ENCODE peak calls at places on chromosomes 4 and X, in nine cellular contexts. F is BJ; K is A549; H is RPMI7951; J is NCI-H2029; S is D341Med; D is activated CD4-positive, alpha-beta T cell treated with anti-CD3 and anti-CD28 coated beads for 1 hour; A is GM06990; C is NCI-H1105. I is an unnamed sample.

GRCh38 chr4:72352746-72353145 is 216.3 kb downstream of the ADAMTS3 start:
- DNase-seq in F (peak), K (no peak), H (peak), J (no peak), S (no peak), D (no peak), A (no peak), C (no peak), I (no peak)

GRCh38 chr4:100486496-100486895 is 31.3 kb downstream of the EMCN start:
- DNase-seq in F (no peak), K (no peak), H (no peak), J (peak), S (no peak), D (no peak), A (no peak), C (no peak), I (no peak)

GRCh38 chr4:65370709-65371108 is 299.6 kb downstream of the EPHA5 start:
- DNase-seq in F (no peak), K (no peak), H (no peak), J (no peak), S (no peak), D (no peak), A (no peak), C (no peak), I (no peak)

GRCh38 chrX:41828821-41829220 is 94.5 kb downstream of the CASK start:
- DNase-seq in F (no peak), K (no peak), H (no peak), J (no peak), S (no peak), D (no peak), A (no peak), C (no peak), I (no peak)

GRCh38 chrX:149831473-149831872 is 49.5 kb upstream of the MAGEA8 start:
- DNase-seq in F (no peak), K (no peak), H (no peak), J (no peak), S (no peak), D (no peak), A (no peak), C (no peak), I (no peak)

GRCh38 chr4:13919021-13919441 is 291.5 kb upstream of the BOD1L1 start:
- DNase-seq in F (peak), K (no peak), H (peak), J (no peak), S (no peak), D (no peak), A (no peak), C (no peak), I (no peak)

GRCh38 chr4:139247241-139247640 is 32.8 kb downstream of the MGARP start:
- DNase-seq in F (no peak), K (no peak), H (peak), J (no peak), S (no peak), D (no peak), A (no peak), C (no peak), I (no peak)

GRCh38 chrX:110359273-110359672 is 625 bp downstream of the RTL9 start:
- DNase-seq in F (no peak), K (no peak), H (peak), J (no peak), S (no peak), D (no peak), A (no peak), C (no peak), I (no peak)

GRCh38 chr4:83109480-83110221 is 4.9 kb downstream of the PLAC8 start:
- DNase-seq in F (no peak), K (peak), H (peak), J (peak), S (peak), D (no peak), A (peak), C (peak), I (peak)

GRCh38 chrX:40448793-40449192 is 132.0 kb upstream of the ATP6AP2 start:
- DNase-seq in F (no peak), K (no peak), H (no peak), J (no peak), S (no peak), D (no peak), A (no peak), C (no peak), I (no peak)

GRCh38 chr4:73740353-73740778 is at the start of gene CXCL8:
- DNase-seq in F (no peak), K (peak), H (peak), J (peak), S (no peak), D (no peak), A (no peak), C (peak), I (peak)

GRCh38 chr4:78551420-78552351 is at the start of gene ANXA3:
- DNase-seq in F (no peak), K (peak), H (no peak), J (no peak), S (peak), D (no peak), A (peak), C (peak), I (no peak)

GRCh38 chrX:154458116-154458953 is at the start of gene PLXNA3:
- DNase-seq in F (no peak), K (no peak), H (peak), J (no peak), S (peak), D (peak), A (peak), C (peak), I (peak)

GRCh38 chr4:174259580-174259979 is 23.9 kb downstream of the FBXO8 start:
- DNase-seq in F (no peak), K (no peak), H (no peak), J (no peak), S (no peak), D (no peak), A (no peak), C (no peak), I (no peak)

GRCh38 chr4:187478292-187479205 is 517.0 kb upstream of the ZFP42 start:
- DNase-seq in F (peak), K (no peak), H (peak), J (no peak), S (no peak), D (no peak), A (no peak), C (no peak), I (no peak)

GRCh38 chr4:39563448-39563847 is 36.2 kb upstream of the UGDH start:
- DNase-seq in F (no peak), K (no peak), H (no peak), J (no peak), S (no peak), D (no peak), A (no peak), C (no peak), I (no peak)

GRCh38 chrX:135484636-135485289 is 35.7 kb upstream of the INTS6L start:
- DNase-seq in F (peak), K (no peak), H (peak), J (peak), S (peak), D (no peak), A (no peak), C (no peak), I (peak)

GRCh38 chrX:64394059-64394873 is 986 bp downstream of the MTMR8 start:
- DNase-seq in F (no peak), K (no peak), H (no peak), J (no peak), S (no peak), D (no peak), A (no peak), C (no peak), I (no peak)

GRCh38 chr4:184795214-184795844 is 30.4 kb downstream of the ACSL1 start:
- DNase-seq in F (no peak), K (no peak), H (no peak), J (peak), S (no peak), D (no peak), A (no peak), C (no peak), I (no peak)